ENCODE peak calls at places on chromosomes 13 and 19, in eight cellular contexts. S is H9; Z is left lung; A is CD8-positive, alpha-beta T cell; O is gastrocnemius medialis; G is ovary; C is dorsolateral prefrontal cortex; K is fibroblast of lung. U is an unnamed sample.

GRCh38 chr19:6744381-6745288 is 5.2 kb downstream of the TRIP10 start:
- DNase-seq in K (peak; percentile 85), G (peak; percentile 90), O (peak; percentile 91), A (no peak), S (no peak), Z (peak; percentile 93), C (no peak), U (peak; percentile 90)

GRCh38 chr13:32142956-32143375 is 111.4 kb downstream of the FRY start:
- DNase-seq in K (peak; percentile 79), O (no peak), G (no peak), C (no peak), Z (no peak), A (no peak), S (peak; percentile 60), U (no peak)

GRCh38 chr19:8208710-8209110 is 460 bp upstream of the CERS4 start:
- DNase-seq in G (peak; percentile 86), O (no peak), Z (peak; percentile 75), K (no peak), C (no peak), A (no peak), S (no peak), U (no peak)

GRCh38 chr13:51782026-51782710 is 21.8 kb downstream of the DHRS12 start:
- DNase-seq in O (no peak), G (no peak), S (no peak), C (no peak), Z (no peak), A (no peak), K (no peak), U (no peak)

GRCh38 chr19:21483589-21484170 is 21.7 kb upstream of the ZNF429 start:
- DNase-seq in Z (peak; percentile 90), K (no peak), G (peak; percentile 53), O (peak; percentile 40), C (no peak), A (peak; percentile 59), S (peak; percentile 84), U (peak; percentile 51)

GRCh38 chr13:94988654-94989053 is 276.3 kb upstream of the SOX21 start:
- DNase-seq in G (no peak), C (no peak), K (no peak), O (no peak), A (no peak), Z (no peak), S (peak; percentile 58), U (no peak)

GRCh38 chr13:40485611-40486517 is 180.6 kb downstream of the FOXO1 start:
- DNase-seq in S (no peak), C (no peak), K (no peak), O (no peak), Z (no peak), A (peak; percentile 89), G (no peak), U (no peak)

GRCh38 chr13:114077938-114078335 is 54.5 kb downstream of the RASA3 start:
- DNase-seq in Z (no peak), A (no peak), C (peak; percentile 80), S (no peak), O (peak; percentile 13), K (peak; percentile 83), G (no peak), U (peak; percentile 59)

GRCh38 chr19:4506449-4507149 is 11.7 kb downstream of the PLIN4 start:
- DNase-seq in O (no peak), G (no peak), C (no peak), S (no peak), Z (no peak), A (no peak), K (peak; percentile 72), U (no peak)

GRCh38 chr13:38042771-38043170 is 173.2 kb upstream of the TRPC4 start:
- DNase-seq in A (no peak), O (no peak), S (no peak), K (peak; percentile 55), C (no peak), G (no peak), Z (no peak), U (no peak)

GRCh38 chr19:41706741-41707501 is 1.5 kb upstream of the CEACAM5 start:
- DNase-seq in S (peak; percentile 90), A (peak; percentile 66), Z (peak; percentile 92), K (no peak), C (no peak), O (no peak), G (no peak), U (peak; percentile 1)

GRCh38 chr19:41958367-41959055 is 610 bp downstream of the RABAC1 start:
- DNase-seq in G (peak; percentile 78), S (peak; percentile 93), O (peak; percentile 54), A (peak; percentile 81), Z (peak; percentile 98), K (peak; percentile 76), C (peak; percentile 56), U (peak; percentile 82)

GRCh38 chr19:31312004-31312403 is 37.2 kb downstream of the TSHZ3 start:
- DNase-seq in Z (no peak), G (no peak), O (no peak), A (no peak), K (peak; percentile 93), S (no peak), C (no peak), U (peak; percentile 55)

GRCh38 chr19:11578342-11579142 is 1.1 kb upstream of the ACP5 start:
- DNase-seq in G (peak; percentile 71), K (no peak), Z (peak; percentile 88), C (no peak), S (peak; percentile 56), A (peak; percentile 31), O (peak; percentile 48), U (no peak)

GRCh38 chr13:60645552-60646138 is 248.6 kb downstream of the TDRD3 start:
- DNase-seq in O (no peak), S (no peak), A (no peak), G (no peak), C (no peak), K (no peak), Z (no peak), U (no peak)

GRCh38 chr13:113211774-113212173 is 2.4 kb downstream of the CUL4A start:
- DNase-seq in Z (no peak), K (no peak), C (no peak), S (peak; percentile 54), G (no peak), A (no peak), O (no peak), U (no peak)

GRCh38 chr19:13908674-13909073 is 2.7 kb downstream of the CC2D1A start:
- DNase-seq in S (no peak), C (no peak), K (no peak), G (no peak), A (no peak), O (no peak), Z (no peak), U (no peak)

DNA sequence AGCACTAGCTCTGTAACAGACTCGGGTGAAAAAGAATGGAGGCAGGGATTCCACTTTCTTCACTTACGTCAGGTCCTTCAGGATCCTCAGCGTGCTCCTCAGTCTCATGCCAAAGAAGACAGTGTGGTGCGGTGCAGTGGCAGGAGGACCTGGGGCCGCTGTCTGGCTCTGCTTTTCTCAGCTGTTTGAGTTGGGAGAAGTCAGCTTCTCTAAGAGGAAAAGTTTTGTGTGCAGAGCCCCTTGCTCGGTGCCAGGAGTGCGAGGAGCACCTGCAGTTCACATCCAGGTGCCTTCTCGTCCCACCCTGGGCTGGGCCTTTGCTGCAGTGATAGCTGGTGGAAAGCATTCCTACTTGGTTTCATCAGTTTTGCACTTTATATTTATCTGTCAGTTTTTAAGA is 77.9 kb upstream of the TEX29 start:
- DNase-seq in Z (no peak), S (no peak), G (no peak), O (no peak), K (no peak), A (no peak), C (no peak), U (no peak)
- H3K27ac ChIP-seq in Z (no peak overlapping the region), S (no peak overlapping the region), G (no peak overlapping the region), O (no peak overlapping the region), K (no peak overlapping the region), A (no peak overlapping the region), C (peak overlapping the region; percentile 93), U (no peak overlapping the region)

GRCh38 chr13:33197551-33197971 is 88.0 kb downstream of the STARD13 start:
- DNase-seq in Z (peak; percentile 39), O (no peak), K (no peak), G (no peak), C (no peak), S (no peak), A (no peak), U (no peak)

GRCh38 chr13:33199282-33199850 is 86.2 kb downstream of the STARD13 start:
- DNase-seq in O (no peak), A (no peak), Z (no peak), G (no peak), C (no peak), S (no peak), K (no peak), U (no peak)

GRCh38 chr13:33194820-33195692 is 90.5 kb downstream of the STARD13 start:
- DNase-seq in Z (no peak), S (no peak), K (peak; percentile 94), G (no peak), C (no peak), A (no peak), O (no peak), U (peak; percentile 35)

GRCh38 chr13:33193428-33193974 is 92.1 kb downstream of the STARD13 start:
- DNase-seq in G (no peak), S (no peak), C (no peak), A (no peak), Z (no peak), K (peak; percentile 82), O (no peak), U (no peak)

DNA sequence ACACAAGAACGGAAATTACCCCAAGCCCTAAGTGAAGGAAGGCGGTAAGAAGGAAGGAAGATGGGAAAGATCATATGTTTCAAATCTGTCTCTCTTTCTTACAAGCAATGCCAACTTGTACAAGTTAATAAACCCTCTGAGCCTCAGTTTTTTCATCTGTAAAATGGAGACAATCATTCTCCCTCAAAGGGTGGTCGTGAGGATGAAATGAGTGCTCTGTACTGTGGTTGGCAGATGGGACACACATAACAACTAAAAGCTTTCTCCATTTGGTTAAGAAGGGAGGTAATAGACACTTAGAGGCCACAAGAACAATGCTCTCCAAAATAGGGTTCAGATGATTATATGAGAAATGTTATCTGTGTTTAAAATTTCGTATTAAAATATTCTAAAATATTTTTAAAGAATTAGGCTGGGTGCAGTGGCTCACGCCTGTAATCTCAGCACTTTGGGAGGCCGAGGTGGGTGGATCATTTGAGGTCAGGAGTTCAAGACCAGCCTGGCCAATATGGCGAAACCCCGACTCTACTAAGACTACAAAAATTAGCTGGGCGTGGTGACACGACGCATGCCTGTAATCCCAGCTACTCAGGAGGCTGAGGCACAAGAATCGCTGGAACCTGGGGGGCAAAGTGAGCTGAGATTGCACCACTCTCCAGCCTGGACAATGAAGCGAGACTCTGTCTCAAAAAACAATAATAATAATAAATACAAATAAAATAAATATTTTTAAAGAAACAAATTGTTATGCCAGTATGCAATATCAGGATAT is 89.7 kb downstream of the STARD13 start:
- DNase-seq in Z (no peak), K (no peak), O (no peak), A (no peak), G (no peak), S (no peak), C (no peak), U (no peak)
- TF ChIP-seq CTCF in Z (no peak), K (no peak), O (no peak), A (no peak), G (no peak), S (no peak), C (no peak), U (no peak)

GRCh38 chr19:2619076-2619475 is 83.4 kb downstream of the GNG7 start:
- DNase-seq in Z (peak; percentile 1), O (no peak), C (no peak), G (no peak), A (no peak), S (no peak), K (no peak), U (no peak)
- H3K27ac ChIP-seq in Z (peak overlapping the region; percentile 53), O (no peak overlapping the region), C (peak overlapping the region; percentile 21), G (no peak overlapping the region), A (peak overlapping the region; percentile 37), S (no peak overlapping the region), K (no peak overlapping the region), U (no peak overlapping the region)

GRCh38 chr19:18279266-18279515 is 2.2 kb downstream of the JUND start:
- DNase-seq in K (peak; percentile 7), G (no peak), O (no peak), Z (no peak), A (no peak), S (no peak), C (no peak), U (no peak)
- TF ChIP-seq CTCF in K (no peak), G (no peak), O (no peak), Z (no peak), A (no peak), S (no peak), C (no peak), U (no peak)